ENCODE peak calls at places on chromosomes 4 and X, in four cellular contexts. One of them, this sample, is unnamed.

GRCh38 chrX:40109288-40110008 is 11.7 kb upstream of the BCOR start:
- DNase-seq in H1: no peak
- DNase-seq in HCT116: no peak
- DNase-seq in K562: peak
- DNase-seq in this sample: no peak

GRCh38 chrX:3659761-3660160 is 53.7 kb downstream of the PRKX start:
- DNase-seq in K562: no peak
- DNase-seq in HCT116: no peak
- DNase-seq in H1: no peak
- DNase-seq in this sample: no peak

GRCh38 chrX:47751670-47752069 is 85.0 kb upstream of the ZNF81 start:
- DNase-seq in H1: no peak
- DNase-seq in HCT116: peak
- DNase-seq in K562: peak
- DNase-seq in this sample: no peak

GRCh38 chr4:80005863-80006262 is 67.2 kb downstream of the ANTXR2 start:
- DNase-seq in K562: peak
- DNase-seq in HCT116: no peak
- DNase-seq in H1: no peak
- DNase-seq in this sample: no peak

GRCh38 chrX:24485323-24485722 is 20.2 kb downstream of the PDK3 start:
- DNase-seq in HCT116: no peak
- DNase-seq in H1: no peak
- DNase-seq in K562: no peak
- DNase-seq in this sample: no peak

GRCh38 chr4:117957570-117957969 is 76.7 kb upstream of the NDST3 start:
- DNase-seq in HCT116: no peak
- DNase-seq in H1: no peak
- DNase-seq in K562: no peak
- DNase-seq in this sample: no peak

GRCh38 chrX:48826135-48826875 is at the start of gene ERAS:
- DNase-seq in HCT116: no peak
- DNase-seq in K562: no peak
- DNase-seq in H1: no peak
- DNase-seq in this sample: no peak

GRCh38 chr4:96525901-96526300 is 686.0 kb downstream of the PDHA2 start:
- DNase-seq in H1: no peak
- DNase-seq in HCT116: no peak
- DNase-seq in K562: no peak
- DNase-seq in this sample: no peak

GRCh38 chr4:82469776-82470345 is 39.5 kb downstream of the ENOPH1 start:
- DNase-seq in HCT116: no peak
- DNase-seq in H1: no peak
- DNase-seq in K562: no peak
- DNase-seq in this sample: no peak

GRCh38 chr4:1337376-1337831 is 9.6 kb upstream of the UVSSA start:
- DNase-seq in K562: no peak
- DNase-seq in HCT116: peak
- DNase-seq in H1: no peak
- DNase-seq in this sample: no peak

GRCh38 chr4:8048856-8049686 is 109.4 kb upstream of the AFAP1 start:
- DNase-seq in H1: no peak
- DNase-seq in HCT116: no peak
- DNase-seq in K562: no peak
- DNase-seq in this sample: no peak

GRCh38 chrX:119870626-119871131 is 854 bp downstream of the RNF113A start:
- DNase-seq in HCT116: no peak
- DNase-seq in K562: no peak
- DNase-seq in H1: no peak
- DNase-seq in this sample: no peak

GRCh38 chrX:11470231-11470630 is 177.0 kb downstream of the AMELX start:
- DNase-seq in K562: no peak
- DNase-seq in H1: no peak
- DNase-seq in HCT116: no peak
- DNase-seq in this sample: no peak

GRCh38 chrX:129472116-129472515 is 51.2 kb downstream of the SMARCA1 start:
- DNase-seq in K562: no peak
- DNase-seq in H1: no peak
- DNase-seq in HCT116: no peak
- DNase-seq in this sample: no peak

GRCh38 chr4:158268553-158268952 is 58.3 kb downstream of the TMEM144 start:
- DNase-seq in H1: no peak
- DNase-seq in HCT116: no peak
- DNase-seq in K562: no peak
- DNase-seq in this sample: no peak

GRCh38 chr4:140567722-140568121 is 1.0 kb downstream of the UCP1 start:
- DNase-seq in K562: no peak
- DNase-seq in HCT116: no peak
- DNase-seq in H1: no peak
- DNase-seq in this sample: no peak

GRCh38 chr4:63528592-63528991 is 880.7 kb downstream of the TECRL start:
- DNase-seq in K562: no peak
- DNase-seq in HCT116: no peak
- DNase-seq in H1: no peak
- DNase-seq in this sample: no peak

GRCh38 chr4:75398501-75398900 is 115.7 kb downstream of the RCHY1 start:
- DNase-seq in K562: no peak
- DNase-seq in H1: no peak
- DNase-seq in HCT116: no peak
- DNase-seq in this sample: no peak

GRCh38 chr4:54971474-54971950 is 153.9 kb downstream of the KDR start:
- DNase-seq in HCT116: peak
- DNase-seq in K562: peak
- DNase-seq in H1: no peak
- DNase-seq in this sample: no peak

GRCh38 chr4:151356510-151356909 is 31.1 kb upstream of the SH3D19 start:
- DNase-seq in HCT116: peak
- DNase-seq in H1: no peak
- DNase-seq in K562: no peak
- DNase-seq in this sample: no peak

GRCh38 chrX:34656467-34656841 is 631 bp downstream of the TMEM47 start:
- DNase-seq in H1: no peak
- DNase-seq in K562: no peak
- DNase-seq in HCT116: no peak
- DNase-seq in this sample: no peak

GRCh38 chrX:153455571-153455970 is 9.7 kb upstream of the TREX2 start:
- DNase-seq in H1: no peak
- DNase-seq in HCT116: no peak
- DNase-seq in K562: no peak
- DNase-seq in this sample: no peak

GRCh38 chr4:140266958-140267568 is 106.4 kb upstream of the SCOC start:
- DNase-seq in H1: no peak
- DNase-seq in K562: no peak
- DNase-seq in HCT116: no peak
- DNase-seq in this sample: no peak

GRCh38 chr4:70838972-70839536 is 636 bp downstream of the GRSF1 start:
- DNase-seq in K562: peak
- DNase-seq in H1: no peak
- DNase-seq in HCT116: no peak
- DNase-seq in this sample: no peak

GRCh38 chrX:113422323-113422722 is 581.7 kb upstream of the AMOT start:
- DNase-seq in K562: no peak
- DNase-seq in H1: no peak
- DNase-seq in HCT116: no peak
- DNase-seq in this sample: no peak

GRCh38 chrX:124392794-124393193 is 46.4 kb downstream of the SH2D1A start:
- DNase-seq in H1: no peak
- DNase-seq in K562: no peak
- DNase-seq in HCT116: no peak
- DNase-seq in this sample: no peak

GRCh38 chrX:34365482-34365881 is 233.4 kb upstream of the FAM47A start:
- DNase-seq in K562: no peak
- DNase-seq in H1: no peak
- DNase-seq in HCT116: no peak
- DNase-seq in this sample: no peak

GRCh38 chr4:92299152-92299551 is 4.6 kb upstream of the GRID2 start:
- DNase-seq in K562: no peak
- DNase-seq in HCT116: no peak
- DNase-seq in H1: no peak
- DNase-seq in this sample: no peak

GRCh38 chr4:132592850-132593249 is 556.2 kb upstream of the PCDH10 start:
- DNase-seq in HCT116: no peak
- DNase-seq in K562: no peak
- DNase-seq in H1: no peak
- DNase-seq in this sample: no peak

DNA sequence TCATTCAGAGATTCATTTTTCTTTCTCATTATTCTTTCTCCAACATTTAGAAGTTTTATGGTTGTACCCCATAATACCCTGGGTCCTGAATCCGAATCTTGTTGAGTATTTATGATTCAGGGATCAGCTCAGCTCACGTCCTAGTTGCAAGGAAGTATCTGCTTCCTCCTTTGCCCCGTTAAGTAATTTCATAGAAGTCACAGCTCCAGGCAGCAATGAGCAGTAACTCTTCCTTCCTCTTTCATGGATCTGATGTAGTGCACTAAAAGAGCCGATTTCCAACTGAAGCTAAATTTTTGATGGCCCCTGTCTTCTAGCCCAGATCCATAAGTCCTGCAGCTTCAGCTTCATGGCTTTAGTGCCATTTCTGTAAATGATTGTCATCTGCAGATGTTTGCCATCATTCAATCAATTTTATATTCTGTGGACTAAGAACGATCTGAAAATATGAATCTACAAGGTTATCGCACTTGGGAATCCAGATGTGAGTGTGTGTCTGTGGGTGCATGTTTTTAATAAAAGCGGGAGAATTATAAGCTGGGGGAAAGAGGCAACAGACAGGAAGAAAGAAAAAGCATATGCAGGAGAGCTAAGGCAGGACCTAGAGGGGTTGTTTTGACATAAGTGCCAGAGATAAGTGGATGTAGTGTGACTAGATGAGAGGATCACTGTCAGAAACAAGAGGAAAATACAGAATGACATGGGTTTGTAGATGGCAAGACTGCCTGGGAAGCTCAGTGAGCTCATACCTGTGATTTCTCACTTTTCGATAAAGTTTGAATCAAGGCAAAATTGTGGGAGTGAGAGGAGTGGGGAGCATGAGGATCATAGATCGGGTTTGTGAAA is 17.5 kb downstream of the VEGFD start:
- DNase-seq in HCT116: no peak
- DNase-seq in H1: no peak
- DNase-seq in K562: no peak
- DNase-seq in this sample: no peak
- TF ChIP-seq EGR1 in HCT116: no peak
- TF ChIP-seq EGR1 in H1: no peak
- TF ChIP-seq EGR1 in K562: no peak
- TF ChIP-seq EGR1 in this sample: no peak

DNA sequence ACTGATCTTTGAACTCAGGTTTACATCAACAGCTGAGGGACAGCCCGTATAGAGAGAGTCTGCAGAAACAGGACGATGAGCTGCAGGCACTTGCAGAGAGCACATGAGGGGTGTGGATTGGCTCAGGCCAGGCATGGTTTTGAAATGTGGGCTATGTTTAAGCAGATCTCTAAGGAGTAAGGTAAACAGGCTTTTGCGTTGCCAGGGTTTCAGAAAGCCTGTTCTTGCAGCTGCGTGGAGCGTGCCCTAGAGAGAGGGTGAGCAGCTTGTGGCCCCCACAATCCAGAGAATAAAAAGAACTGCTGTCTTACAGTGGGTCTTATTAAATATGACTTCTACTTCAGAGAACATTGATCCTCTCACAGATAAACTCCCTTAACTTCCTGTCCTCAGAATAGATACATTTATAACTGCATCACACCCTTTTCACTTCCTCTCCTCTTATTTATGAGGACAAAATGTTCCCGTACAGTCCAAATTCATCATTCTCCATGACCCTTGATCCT is 64.1 kb downstream of the TMA16 start:
- DNase-seq in HCT116: no peak
- DNase-seq in H1: no peak
- DNase-seq in K562: no peak
- DNase-seq in this sample: no peak
- TF ChIP-seq EGR1 in HCT116: no peak
- TF ChIP-seq EGR1 in H1: no peak
- TF ChIP-seq EGR1 in K562: no peak
- TF ChIP-seq EGR1 in this sample: no peak

GRCh38 chr4:39731908-39732307 is 34.0 kb downstream of the UBE2K start:
- DNase-seq in HCT116: no peak
- DNase-seq in K562: no peak
- DNase-seq in H1: no peak
- DNase-seq in this sample: no peak

GRCh38 chr4:39732728-39733127 is 34.8 kb downstream of the UBE2K start:
- DNase-seq in H1: no peak
- DNase-seq in HCT116: no peak
- DNase-seq in K562: no peak
- DNase-seq in this sample: no peak

GRCh38 chr4:39729557-39729956 is 31.6 kb downstream of the UBE2K start:
- DNase-seq in HCT116: no peak
- DNase-seq in H1: no peak
- DNase-seq in K562: no peak
- DNase-seq in this sample: no peak

GRCh38 chr4:39730067-39730466 is 32.1 kb downstream of the UBE2K start:
- DNase-seq in HCT116: no peak
- DNase-seq in K562: no peak
- DNase-seq in H1: no peak
- DNase-seq in this sample: no peak
- TF ChIP-seq EGR1 in HCT116: no peak
- TF ChIP-seq EGR1 in K562: no peak
- TF ChIP-seq EGR1 in H1: no peak
- TF ChIP-seq EGR1 in this sample: no peak

DNA sequence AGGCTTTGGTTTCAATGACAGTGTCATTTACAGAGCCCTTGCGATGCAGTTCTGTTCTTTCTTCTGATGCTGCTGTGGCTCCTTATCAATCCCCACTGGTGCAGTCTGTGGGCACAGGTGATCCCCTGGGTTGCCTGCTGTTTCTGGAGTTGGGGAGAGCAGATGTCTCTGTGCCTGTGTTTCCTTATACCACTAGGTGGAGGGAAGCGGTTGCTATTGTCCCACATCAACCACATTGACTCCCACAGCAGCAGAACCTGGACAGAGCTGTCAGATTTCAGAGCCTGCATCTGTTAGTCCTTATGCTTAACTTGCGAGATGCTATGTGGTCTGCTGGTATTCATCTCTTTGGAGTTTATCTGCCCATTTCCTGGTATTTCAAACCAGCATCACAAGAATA is 57.7 kb downstream of the NEIL3 start:
- DNase-seq in HCT116: no peak
- DNase-seq in K562: no peak
- DNase-seq in H1: no peak
- DNase-seq in this sample: no peak
- TF ChIP-seq EGR1 in HCT116: no peak
- TF ChIP-seq EGR1 in K562: no peak
- TF ChIP-seq EGR1 in H1: no peak
- TF ChIP-seq EGR1 in this sample: no peak